ENCODE peak calls at places on chromosomes 2 and 18, in four cellular contexts. K is HepG2, B is WTC11, J is A549. W is an unnamed sample.

GRCh38 chr2:207166349-207167128 is 791 bp upstream of the KLF7 start:
- DNase-seq in K (peak), B (peak), J (peak), W (peak)

GRCh38 chr2:184654945-184655344 is 56.6 kb downstream of the ZNF804A start:
- DNase-seq in K (no peak), B (no peak), J (no peak), W (no peak)

GRCh38 chr2:211611621-211612020 is 927.0 kb downstream of the ERBB4 start:
- DNase-seq in K (no peak), B (no peak), J (no peak), W (no peak)

GRCh38 chr2:235826791-235827190 is 332.9 kb downstream of the AGAP1 start:
- DNase-seq in K (no peak), B (no peak), J (no peak), W (peak)

GRCh38 chr2:164560181-164560792 is 61.0 kb downstream of the GRB14 start:
- DNase-seq in K (peak), B (no peak), J (peak), W (peak)

GRCh38 chr2:161165266-161165665 is 5.0 kb downstream of the TANK start:
- DNase-seq in K (no peak), B (no peak), J (no peak), W (no peak)

GRCh38 chr2:2839393-2840096 is 508.5 kb upstream of the MYT1L start:
- DNase-seq in K (no peak), B (no peak), J (no peak), W (no peak)

GRCh38 chr2:200199005-200199404 is 107.5 kb upstream of the SPATS2L start:
- DNase-seq in K (no peak), B (no peak), J (no peak), W (no peak)

GRCh38 chr18:67600781-67601180 is 84.3 kb upstream of the DSEL start:
- DNase-seq in K (no peak), B (no peak), J (no peak), W (no peak)

GRCh38 chr18:4631239-4631638 is 176.1 kb upstream of the DLGAP1 start:
- DNase-seq in K (no peak), B (peak), J (no peak), W (no peak)

GRCh38 chr2:63465633-63466032 is 122.6 kb downstream of the WDPCP start:
- DNase-seq in K (no peak), B (no peak), J (no peak), W (no peak)

GRCh38 chr2:224141304-224141703 is 102.2 kb upstream of the SERPINE2 start:
- DNase-seq in K (no peak), B (no peak), J (no peak), W (no peak)

GRCh38 chr2:160482673-160483072 is 10.9 kb downstream of the RBMS1 start:
- DNase-seq in K (no peak), B (no peak), J (no peak), W (no peak)

GRCh38 chr2:112156152-112156986 is 18.2 kb downstream of the FBLN7 start:
- DNase-seq in K (peak), B (no peak), J (no peak), W (no peak)

GRCh38 chr2:32904711-32905110 is 42.0 kb upstream of the LTBP1 start:
- DNase-seq in K (no peak), B (no peak), J (no peak), W (no peak)

GRCh38 chr2:159793265-159793664 is 4.7 kb downstream of the CD302 start:
- DNase-seq in K (no peak), B (no peak), J (no peak), W (peak)

GRCh38 chr2:25677877-25678276 is 4.5 kb upstream of the DTNB start:
- DNase-seq in K (no peak), B (no peak), J (no peak), W (no peak)

GRCh38 chr2:45626387-45627010 is 15.4 kb upstream of the SRBD1 start:
- DNase-seq in K (no peak), B (no peak), J (no peak), W (no peak)

GRCh38 chr2:33375054-33375453 is 101.4 kb upstream of the RASGRP3 start:
- DNase-seq in K (no peak), B (no peak), J (no peak), W (peak)

GRCh38 chr2:136010126-136010525 is 24.7 kb upstream of the DARS1 start:
- DNase-seq in K (no peak), B (no peak), J (no peak), W (no peak)

GRCh38 chr18:74530584-74530862 is 3.8 kb upstream of the CNDP1 start:
- DNase-seq in K (no peak), B (no peak), J (no peak), W (no peak)

GRCh38 chr2:217367464-217367863 is 507.6 kb upstream of the TNP1 start:
- DNase-seq in K (no peak), B (no peak), J (peak), W (no peak)

GRCh38 chr2:169709970-169710369 is 15.7 kb downstream of the PHOSPHO2 start:
- DNase-seq in K (no peak), B (no peak), J (no peak), W (peak)

GRCh38 chr18:50902797-50903196 is 23.9 kb downstream of the ME2 start:
- DNase-seq in K (peak), B (no peak), J (no peak), W (no peak)

GRCh38 chr2:236117396-236117795 is 50.8 kb downstream of the GBX2 start:
- DNase-seq in K (no peak), B (no peak), J (no peak), W (no peak)

GRCh38 chr2:233068762-233069418 is 8.7 kb downstream of the INPP5D start:
- DNase-seq in K (no peak), B (no peak), J (no peak), W (no peak)

GRCh38 chr2:141417246-141417797 is 713.5 kb downstream of the LRP1B start:
- DNase-seq in K (no peak), B (no peak), J (no peak), W (no peak)

GRCh38 chr2:171922230-171923022 is at the start of gene HAT1:
- DNase-seq in K (peak), B (peak), J (peak), W (peak)

GRCh38 chr2:120432293-120432975 is 86.5 kb downstream of the INHBB start:
- DNase-seq in K (no peak), B (no peak), J (no peak), W (no peak)

GRCh38 chr18:5518899-5519371 is 24.9 kb downstream of the EPB41L3 start:
- DNase-seq in K (no peak), B (no peak), J (no peak), W (peak)

GRCh38 chr2:234446404-234447076 is 50.3 kb downstream of the ARL4C start:
- DNase-seq in K (no peak), B (no peak), J (no peak), W (peak)
- TF ChIP-seq JUN in K (no peak), B (no peak), J (no peak), W (no peak)

GRCh38 chr2:173829727-173830126 is 135.4 kb downstream of the SP3 start:
- DNase-seq in K (no peak), B (no peak), J (no peak), W (no peak)
- TF ChIP-seq MAX in K (no peak), B (no peak), J (no peak), W (no peak)

GRCh38 chr2:219812672-219813071 is 185.2 kb downstream of the SLC4A3 start:
- DNase-seq in K (no peak), B (no peak), J (no peak), W (no peak)

GRCh38 chr2:219810895-219811294 is 183.5 kb downstream of the SLC4A3 start:
- DNase-seq in K (no peak), B (no peak), J (no peak), W (no peak)
- TF ChIP-seq JUN in K (no peak), B (no peak), J (no peak), W (no peak)

DNA sequence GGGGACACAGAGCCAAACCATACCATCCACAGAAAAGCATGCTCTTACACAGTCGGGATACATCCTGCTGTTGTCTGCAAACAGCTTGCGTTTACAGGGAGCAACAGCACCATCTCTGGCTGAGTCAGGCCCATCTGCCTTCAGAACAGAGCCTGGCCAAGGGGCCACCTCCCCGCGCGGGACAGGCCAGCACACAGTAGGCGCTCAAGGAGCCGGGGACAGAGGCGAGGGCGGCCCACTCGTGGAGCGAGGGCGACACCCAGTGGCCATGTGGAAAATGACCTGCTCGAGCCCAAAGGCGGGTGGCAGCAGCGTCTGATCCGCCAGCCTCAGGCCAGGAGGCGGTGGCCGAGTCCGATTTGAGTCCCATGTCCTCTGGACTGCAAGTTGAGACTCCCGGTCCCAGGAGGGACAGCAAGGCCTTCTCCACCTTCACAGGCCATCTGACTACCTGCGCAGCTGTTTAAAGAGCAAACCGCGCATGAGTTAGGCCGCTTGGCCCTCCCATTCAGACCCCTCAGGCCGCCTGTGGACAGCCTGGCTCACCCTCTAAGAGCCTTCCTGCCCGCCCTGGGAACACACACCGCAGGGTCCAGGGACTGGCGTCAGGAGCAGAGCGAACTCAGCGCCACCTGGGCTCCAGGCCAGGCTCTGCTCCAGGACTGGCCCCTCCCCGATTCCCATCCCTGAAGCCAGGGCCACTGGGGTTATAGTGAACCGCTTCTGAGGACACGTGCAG is 38.3 kb downstream of the TTC32 start:
- DNase-seq in K (peak), B (peak), J (peak), W (peak)
- TF ChIP-seq MAX in K (peak), B (peak), J (peak), W (no peak)

GRCh38 chr2:127050803-127051115 is 56.2 kb downstream of the BIN1 start:
- DNase-seq in K (no peak), B (peak), J (no peak), W (no peak)
- TF ChIP-seq JUN in K (no peak), B (no peak), J (no peak), W (no peak)

DNA sequence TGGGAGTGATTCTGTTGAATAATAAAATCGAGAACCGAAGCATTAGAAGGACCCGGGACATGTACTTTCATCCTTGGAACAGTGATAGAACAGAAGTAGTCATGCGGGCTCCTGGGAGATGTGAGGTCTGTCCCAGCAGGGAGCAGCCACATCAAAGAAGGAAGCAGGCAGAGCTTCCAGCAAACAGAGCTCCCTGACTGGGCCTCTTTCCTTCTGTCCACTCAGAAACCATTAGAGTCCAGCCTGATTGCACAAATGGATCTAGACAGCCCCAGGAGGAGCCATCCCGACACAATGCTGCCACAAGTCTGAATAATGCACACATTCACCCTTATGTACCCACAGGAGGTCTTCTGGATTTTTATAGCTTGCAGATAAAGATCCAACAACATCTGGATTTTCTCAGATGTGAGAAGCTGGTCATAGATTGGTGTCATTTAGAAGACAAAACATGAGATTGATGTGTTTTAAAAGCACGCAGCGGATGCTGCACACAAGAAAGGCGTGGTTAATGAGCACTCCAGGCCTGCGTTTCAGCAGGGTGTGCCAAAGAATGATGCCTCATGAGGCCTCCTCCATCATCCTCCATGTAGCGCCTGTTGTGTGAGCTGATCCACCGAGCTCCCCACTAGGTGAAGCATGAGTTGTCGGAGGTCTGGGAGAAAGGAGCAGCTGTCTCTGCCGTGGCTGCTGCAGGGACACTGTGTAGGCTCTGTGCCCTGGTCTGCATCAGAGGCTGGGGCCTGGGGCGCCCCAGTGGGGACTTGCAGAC is 60.5 kb downstream of the MTCL1 start:
- DNase-seq in K (no peak), B (no peak), J (no peak), W (no peak)
- TF ChIP-seq MAX in K (no peak), B (no peak), J (no peak), W (no peak)

GRCh38 chr2:216052420-216052819 is 29.2 kb downstream of the PECR start:
- DNase-seq in K (no peak), B (no peak), J (no peak), W (no peak)

GRCh38 chr2:216057688-216058193 is 23.9 kb downstream of the PECR start:
- DNase-seq in K (no peak), B (no peak), J (peak), W (no peak)

GRCh38 chr2:216055661-216056060 is 25.9 kb downstream of the PECR start:
- DNase-seq in K (no peak), B (no peak), J (no peak), W (no peak)

GRCh38 chr2:216059233-216059834 is 22.3 kb downstream of the PECR start:
- DNase-seq in K (no peak), B (no peak), J (peak), W (no peak)

GRCh38 chr2:216056739-216057138 is 24.9 kb downstream of the PECR start:
- DNase-seq in K (no peak), B (no peak), J (peak), W (peak)
- TF ChIP-seq JUN in K (no peak), B (no peak), J (no peak), W (no peak)